ENCODE peak calls at places on chromosomes 11 and 22, in four cellular contexts. P, H, M and J are unnamed samples.

GRCh38 chr11:17403977-17404759 is 15.7 kb upstream of the KCNJ11 start:
- DNase-seq in P (peak), H (no peak), M (peak), J (no peak)

GRCh38 chr11:119964136-119965025 is 173.5 kb downstream of the TRIM29 start:
- DNase-seq in P (no peak), H (no peak), M (peak), J (no peak)

GRCh38 chr11:46642627-46643335 is 25.4 kb downstream of the ATG13 start:
- DNase-seq in P (no peak), H (no peak), M (no peak), J (no peak)

GRCh38 chr22:37898441-37899181 is 7.5 kb upstream of the MICALL1 start:
- DNase-seq in P (no peak), H (no peak), M (peak), J (peak)

GRCh38 chr11:35815556-35816315 is 128.1 kb upstream of the LDLRAD3 start:
- DNase-seq in P (no peak), H (peak), M (no peak), J (no peak)

GRCh38 chr11:10044618-10045017 is 249.4 kb downstream of the SBF2 start:
- DNase-seq in P (peak), H (no peak), M (no peak), J (no peak)

GRCh38 chr11:59778122-59778521 is 22.9 kb downstream of the STX3 start:
- DNase-seq in P (no peak), H (no peak), M (peak), J (peak)

GRCh38 chr11:66336234-66337102 is at the start of gene RIN1:
- DNase-seq in P (peak), H (peak), M (peak), J (peak)

GRCh38 chr22:44202261-44202789 is 21.6 kb downstream of the PARVG start:
- DNase-seq in P (peak), H (no peak), M (no peak), J (no peak)

GRCh38 chr11:96013459-96014213 is 89.7 kb upstream of the MTMR2 start:
- DNase-seq in P (no peak), H (no peak), M (no peak), J (no peak)

GRCh38 chr22:41062146-41062545 is 30.2 kb upstream of the EP300 start:
- DNase-seq in P (no peak), H (no peak), M (no peak), J (no peak)

GRCh38 chr11:13772223-13773046 is 104.0 kb downstream of the FAR1 start:
- DNase-seq in P (peak), H (peak), M (peak), J (peak)

GRCh38 chr11:128881221-128881620 is 9.9 kb upstream of the KCNJ5 start:
- DNase-seq in P (no peak), H (no peak), M (no peak), J (no peak)

GRCh38 chr11:8309862-8310261 is 46.2 kb upstream of the LMO1 start:
- DNase-seq in P (no peak), H (peak), M (no peak), J (peak)

GRCh38 chr11:106281455-106282173 is 204.2 kb downstream of the AASDHPPT start:
- DNase-seq in P (peak), H (no peak), M (peak), J (no peak)

GRCh38 chr11:77140231-77140959 is 12.3 kb downstream of the MYO7A start:
- DNase-seq in P (peak), H (peak), M (no peak), J (no peak)

GRCh38 chr11:101620026-101620425 is 36.2 kb upstream of the TRPC6 start:
- DNase-seq in P (no peak), H (no peak), M (no peak), J (no peak)

GRCh38 chr11:102223859-102224258 is 93.4 kb upstream of the BIRC3 start:
- DNase-seq in P (peak), H (no peak), M (no peak), J (no peak)

GRCh38 chr11:67367836-67368227 is 5.6 kb downstream of the CLCF1 start:
- DNase-seq in P (no peak), H (no peak), M (no peak), J (no peak)

GRCh38 chr11:57474751-57475115 is 14.4 kb downstream of the RTN4RL2 start:
- DNase-seq in P (no peak), H (no peak), M (no peak), J (no peak)

GRCh38 chr11:100681064-100681502 is 6.0 kb upstream of the ARHGAP42 start:
- DNase-seq in P (peak), H (no peak), M (peak), J (peak)

GRCh38 chr11:2310786-2311455 is 9.1 kb downstream of the TSPAN32 start:
- DNase-seq in P (no peak), H (no peak), M (no peak), J (no peak)

GRCh38 chr11:41784513-41785335 is 325.3 kb upstream of the LRRC4C start:
- DNase-seq in P (peak), H (no peak), M (peak), J (no peak)

GRCh38 chr11:75513250-75513649 is 12.5 kb downstream of the GDPD5 start:
- DNase-seq in P (peak), H (no peak), M (no peak), J (no peak)

GRCh38 chr11:66855574-66856495 is 1.0 kb upstream of the LRFN4 start:
- DNase-seq in P (peak), H (peak), M (peak), J (peak)

GRCh38 chr22:36328635-36329216 is 59.0 kb downstream of the MYH9 start:
- DNase-seq in P (peak), H (no peak), M (peak), J (no peak)

GRCh38 chr22:23763579-23764331 is 965 bp downstream of the C22orf15 start:
- DNase-seq in P (no peak), H (no peak), M (no peak), J (no peak)